ENCODE peak calls at places on chromosomes 7 and 10, in ten cellular contexts. One of them, this sample, is unnamed. For H3K4me1, the result is how much of the 10 kb centered on the place peaks cover.

GRCh38 chr7:41451826-41452225 is 251.1 kb downstream of the INHBA start:
- DNase-seq in fibroblast of lung: peak
- DNase-seq in uterus: no peak
- DNase-seq in GM23338: no peak
- DNase-seq in lung: no peak
- DNase-seq in effector memory CD4-positive, alpha-beta T cell: no peak
- DNase-seq in psoas muscle: no peak
- DNase-seq in naive thymus-derived CD4-positive, alpha-beta T cell: no peak
- DNase-seq in PC-3: peak
- DNase-seq in CD4-positive, CD25-positive, alpha-beta regulatory T cell: no peak
- DNase-seq in this sample: no peak

GRCh38 chr7:106425017-106425719 is 140.4 kb upstream of the NAMPT start:
- DNase-seq in CD4-positive, CD25-positive, alpha-beta regulatory T cell: peak
- DNase-seq in psoas muscle: peak
- DNase-seq in naive thymus-derived CD4-positive, alpha-beta T cell: no peak
- DNase-seq in fibroblast of lung: peak
- DNase-seq in effector memory CD4-positive, alpha-beta T cell: peak
- DNase-seq in uterus: peak
- DNase-seq in GM23338: no peak
- DNase-seq in PC-3: peak
- DNase-seq in lung: peak
- DNase-seq in this sample: peak

GRCh38 chr7:16365952-16366351 is 55.4 kb downstream of the CRPPA start:
- DNase-seq in effector memory CD4-positive, alpha-beta T cell: no peak
- DNase-seq in uterus: no peak
- DNase-seq in naive thymus-derived CD4-positive, alpha-beta T cell: no peak
- DNase-seq in CD4-positive, CD25-positive, alpha-beta regulatory T cell: no peak
- DNase-seq in PC-3: no peak
- DNase-seq in fibroblast of lung: no peak
- DNase-seq in psoas muscle: no peak
- DNase-seq in GM23338: no peak
- DNase-seq in lung: no peak
- DNase-seq in this sample: no peak

GRCh38 chr7:24786941-24787340 is 29.7 kb upstream of the GSDME start:
- DNase-seq in effector memory CD4-positive, alpha-beta T cell: no peak
- DNase-seq in CD4-positive, CD25-positive, alpha-beta regulatory T cell: no peak
- DNase-seq in naive thymus-derived CD4-positive, alpha-beta T cell: no peak
- DNase-seq in lung: no peak
- DNase-seq in uterus: no peak
- DNase-seq in GM23338: no peak
- DNase-seq in PC-3: peak
- DNase-seq in psoas muscle: peak
- DNase-seq in fibroblast of lung: peak
- DNase-seq in this sample: peak

GRCh38 chr10:129345763-129346162 is 121.3 kb upstream of the MGMT start:
- DNase-seq in PC-3: no peak
- DNase-seq in fibroblast of lung: no peak
- DNase-seq in GM23338: peak
- DNase-seq in naive thymus-derived CD4-positive, alpha-beta T cell: no peak
- DNase-seq in lung: no peak
- DNase-seq in uterus: no peak
- DNase-seq in psoas muscle: no peak
- DNase-seq in effector memory CD4-positive, alpha-beta T cell: no peak
- DNase-seq in CD4-positive, CD25-positive, alpha-beta regulatory T cell: no peak
- DNase-seq in this sample: no peak

GRCh38 chr10:77390481-77390891 is 247.1 kb downstream of the KCNMA1 start:
- DNase-seq in naive thymus-derived CD4-positive, alpha-beta T cell: no peak
- DNase-seq in psoas muscle: no peak
- DNase-seq in uterus: no peak
- DNase-seq in PC-3: peak
- DNase-seq in GM23338: no peak
- DNase-seq in CD4-positive, CD25-positive, alpha-beta regulatory T cell: no peak
- DNase-seq in effector memory CD4-positive, alpha-beta T cell: no peak
- DNase-seq in fibroblast of lung: peak
- DNase-seq in lung: no peak
- DNase-seq in this sample: peak

GRCh38 chr10:101038486-101038885 is 7.5 kb downstream of the SFXN3 start:
- DNase-seq in naive thymus-derived CD4-positive, alpha-beta T cell: no peak
- DNase-seq in PC-3: no peak
- DNase-seq in lung: no peak
- DNase-seq in uterus: no peak
- DNase-seq in fibroblast of lung: no peak
- DNase-seq in psoas muscle: no peak
- DNase-seq in GM23338: peak
- DNase-seq in effector memory CD4-positive, alpha-beta T cell: no peak
- DNase-seq in CD4-positive, CD25-positive, alpha-beta regulatory T cell: no peak
- DNase-seq in this sample: no peak

GRCh38 chr7:107860981-107861652 is 29.9 kb upstream of the DLD start:
- DNase-seq in psoas muscle: no peak
- DNase-seq in lung: no peak
- DNase-seq in naive thymus-derived CD4-positive, alpha-beta T cell: no peak
- DNase-seq in PC-3: no peak
- DNase-seq in uterus: no peak
- DNase-seq in CD4-positive, CD25-positive, alpha-beta regulatory T cell: no peak
- DNase-seq in effector memory CD4-positive, alpha-beta T cell: no peak
- DNase-seq in fibroblast of lung: peak
- DNase-seq in GM23338: no peak
- DNase-seq in this sample: no peak

GRCh38 chr7:1087462-1087809 is 477 bp upstream of the GPER1 start:
- DNase-seq in fibroblast of lung: peak
- DNase-seq in PC-3: no peak
- DNase-seq in naive thymus-derived CD4-positive, alpha-beta T cell: no peak
- DNase-seq in psoas muscle: no peak
- DNase-seq in GM23338: no peak
- DNase-seq in CD4-positive, CD25-positive, alpha-beta regulatory T cell: no peak
- DNase-seq in uterus: no peak
- DNase-seq in lung: no peak
- DNase-seq in effector memory CD4-positive, alpha-beta T cell: no peak
- DNase-seq in this sample: no peak

GRCh38 chr10:6023661-6024333 is 38.4 kb downstream of the IL2RA start:
- DNase-seq in psoas muscle: no peak
- DNase-seq in fibroblast of lung: no peak
- DNase-seq in effector memory CD4-positive, alpha-beta T cell: no peak
- DNase-seq in uterus: no peak
- DNase-seq in lung: peak
- DNase-seq in PC-3: no peak
- DNase-seq in naive thymus-derived CD4-positive, alpha-beta T cell: no peak
- DNase-seq in CD4-positive, CD25-positive, alpha-beta regulatory T cell: no peak
- DNase-seq in GM23338: no peak
- DNase-seq in this sample: no peak

GRCh38 chr10:101536800-101537199 is 51.3 kb downstream of the POLL start:
- DNase-seq in psoas muscle: no peak
- DNase-seq in uterus: no peak
- DNase-seq in GM23338: peak
- DNase-seq in naive thymus-derived CD4-positive, alpha-beta T cell: no peak
- DNase-seq in lung: no peak
- DNase-seq in fibroblast of lung: no peak
- DNase-seq in effector memory CD4-positive, alpha-beta T cell: no peak
- DNase-seq in CD4-positive, CD25-positive, alpha-beta regulatory T cell: no peak
- DNase-seq in PC-3: peak
- DNase-seq in this sample: no peak

GRCh38 chr7:36215017-36215621 is 62.1 kb downstream of the EEPD1 start:
- DNase-seq in lung: no peak
- DNase-seq in CD4-positive, CD25-positive, alpha-beta regulatory T cell: no peak
- DNase-seq in naive thymus-derived CD4-positive, alpha-beta T cell: no peak
- DNase-seq in PC-3: no peak
- DNase-seq in uterus: no peak
- DNase-seq in GM23338: peak
- DNase-seq in fibroblast of lung: no peak
- DNase-seq in effector memory CD4-positive, alpha-beta T cell: no peak
- DNase-seq in psoas muscle: no peak
- DNase-seq in this sample: no peak
- H3K4me1 ChIP-seq in lung: under half
- H3K4me1 ChIP-seq in CD4-positive, CD25-positive, alpha-beta regulatory T cell: under half
- H3K4me1 ChIP-seq in naive thymus-derived CD4-positive, alpha-beta T cell: under half
- H3K4me1 ChIP-seq in PC-3: under half
- H3K4me1 ChIP-seq in uterus: under half
- H3K4me1 ChIP-seq in GM23338: under half
- H3K4me1 ChIP-seq in fibroblast of lung: under half
- H3K4me1 ChIP-seq in effector memory CD4-positive, alpha-beta T cell: under half
- H3K4me1 ChIP-seq in psoas muscle: half or more
- H3K4me1 ChIP-seq in this sample: under half

GRCh38 chr7:100367251-100367620 is 6.1 kb upstream of the PILRA start:
- DNase-seq in fibroblast of lung: no peak
- DNase-seq in lung: no peak
- DNase-seq in effector memory CD4-positive, alpha-beta T cell: no peak
- DNase-seq in PC-3: no peak
- DNase-seq in CD4-positive, CD25-positive, alpha-beta regulatory T cell: no peak
- DNase-seq in uterus: no peak
- DNase-seq in GM23338: no peak
- DNase-seq in psoas muscle: peak
- DNase-seq in naive thymus-derived CD4-positive, alpha-beta T cell: no peak
- DNase-seq in this sample: no peak

GRCh38 chr7:100367676-100368613 is 5.3 kb upstream of the PILRA start:
- DNase-seq in psoas muscle: peak
- DNase-seq in effector memory CD4-positive, alpha-beta T cell: no peak
- DNase-seq in PC-3: no peak
- DNase-seq in fibroblast of lung: no peak
- DNase-seq in uterus: no peak
- DNase-seq in CD4-positive, CD25-positive, alpha-beta regulatory T cell: no peak
- DNase-seq in GM23338: no peak
- DNase-seq in naive thymus-derived CD4-positive, alpha-beta T cell: no peak
- DNase-seq in lung: no peak
- DNase-seq in this sample: no peak

GRCh38 chr7:100363098-100363497 is 5.2 kb downstream of the PILRB start:
- DNase-seq in GM23338: no peak
- DNase-seq in naive thymus-derived CD4-positive, alpha-beta T cell: no peak
- DNase-seq in fibroblast of lung: no peak
- DNase-seq in uterus: no peak
- DNase-seq in effector memory CD4-positive, alpha-beta T cell: no peak
- DNase-seq in PC-3: no peak
- DNase-seq in psoas muscle: no peak
- DNase-seq in lung: no peak
- DNase-seq in CD4-positive, CD25-positive, alpha-beta regulatory T cell: no peak
- DNase-seq in this sample: no peak

GRCh38 chr7:100366411-100367250 is 6.7 kb upstream of the PILRA start:
- DNase-seq in uterus: no peak
- DNase-seq in PC-3: no peak
- DNase-seq in effector memory CD4-positive, alpha-beta T cell: no peak
- DNase-seq in GM23338: no peak
- DNase-seq in fibroblast of lung: no peak
- DNase-seq in naive thymus-derived CD4-positive, alpha-beta T cell: no peak
- DNase-seq in lung: no peak
- DNase-seq in psoas muscle: peak
- DNase-seq in CD4-positive, CD25-positive, alpha-beta regulatory T cell: no peak
- DNase-seq in this sample: no peak

GRCh38 chr7:100364480-100364879 is 6.6 kb downstream of the PILRB start:
- DNase-seq in fibroblast of lung: no peak
- DNase-seq in GM23338: no peak
- DNase-seq in uterus: no peak
- DNase-seq in naive thymus-derived CD4-positive, alpha-beta T cell: no peak
- DNase-seq in effector memory CD4-positive, alpha-beta T cell: no peak
- DNase-seq in lung: no peak
- DNase-seq in psoas muscle: no peak
- DNase-seq in CD4-positive, CD25-positive, alpha-beta regulatory T cell: no peak
- DNase-seq in PC-3: no peak
- DNase-seq in this sample: no peak
- H3K4me1 ChIP-seq in fibroblast of lung: under half
- H3K4me1 ChIP-seq in GM23338: under half
- H3K4me1 ChIP-seq in uterus: under half
- H3K4me1 ChIP-seq in naive thymus-derived CD4-positive, alpha-beta T cell: under half
- H3K4me1 ChIP-seq in effector memory CD4-positive, alpha-beta T cell: under half
- H3K4me1 ChIP-seq in lung: under half
- H3K4me1 ChIP-seq in psoas muscle: under half
- H3K4me1 ChIP-seq in CD4-positive, CD25-positive, alpha-beta regulatory T cell: under half
- H3K4me1 ChIP-seq in PC-3: under half
- H3K4me1 ChIP-seq in this sample: under half

GRCh38 chr7:86339051-86339450 is 304.7 kb upstream of the GRM3 start:
- DNase-seq in psoas muscle: no peak
- DNase-seq in effector memory CD4-positive, alpha-beta T cell: no peak
- DNase-seq in GM23338: peak
- DNase-seq in CD4-positive, CD25-positive, alpha-beta regulatory T cell: no peak
- DNase-seq in PC-3: no peak
- DNase-seq in uterus: no peak
- DNase-seq in lung: no peak
- DNase-seq in naive thymus-derived CD4-positive, alpha-beta T cell: no peak
- DNase-seq in fibroblast of lung: no peak
- DNase-seq in this sample: no peak
- H3K4me1 ChIP-seq in psoas muscle: under half
- H3K4me1 ChIP-seq in effector memory CD4-positive, alpha-beta T cell: under half
- H3K4me1 ChIP-seq in GM23338: under half
- H3K4me1 ChIP-seq in CD4-positive, CD25-positive, alpha-beta regulatory T cell: under half
- H3K4me1 ChIP-seq in PC-3: under half
- H3K4me1 ChIP-seq in uterus: under half
- H3K4me1 ChIP-seq in lung: under half
- H3K4me1 ChIP-seq in naive thymus-derived CD4-positive, alpha-beta T cell: under half
- H3K4me1 ChIP-seq in fibroblast of lung: under half
- H3K4me1 ChIP-seq in this sample: under half

GRCh38 chr7:74572301-74573090 is 85.0 kb upstream of the GTF2I start:
- DNase-seq in naive thymus-derived CD4-positive, alpha-beta T cell: no peak
- DNase-seq in psoas muscle: no peak
- DNase-seq in GM23338: no peak
- DNase-seq in PC-3: no peak
- DNase-seq in uterus: no peak
- DNase-seq in fibroblast of lung: no peak
- DNase-seq in CD4-positive, CD25-positive, alpha-beta regulatory T cell: no peak
- DNase-seq in effector memory CD4-positive, alpha-beta T cell: no peak
- DNase-seq in lung: no peak
- DNase-seq in this sample: no peak

GRCh38 chr7:74573499-74573898 is 84.0 kb upstream of the GTF2I start:
- DNase-seq in CD4-positive, CD25-positive, alpha-beta regulatory T cell: no peak
- DNase-seq in psoas muscle: no peak
- DNase-seq in uterus: no peak
- DNase-seq in lung: no peak
- DNase-seq in naive thymus-derived CD4-positive, alpha-beta T cell: no peak
- DNase-seq in GM23338: no peak
- DNase-seq in effector memory CD4-positive, alpha-beta T cell: no peak
- DNase-seq in fibroblast of lung: no peak
- DNase-seq in PC-3: no peak
- DNase-seq in this sample: no peak

GRCh38 chr7:74575083-74575803 is 82.3 kb upstream of the GTF2I start:
- DNase-seq in CD4-positive, CD25-positive, alpha-beta regulatory T cell: no peak
- DNase-seq in GM23338: no peak
- DNase-seq in uterus: no peak
- DNase-seq in effector memory CD4-positive, alpha-beta T cell: no peak
- DNase-seq in PC-3: peak
- DNase-seq in fibroblast of lung: peak
- DNase-seq in lung: peak
- DNase-seq in psoas muscle: no peak
- DNase-seq in naive thymus-derived CD4-positive, alpha-beta T cell: no peak
- DNase-seq in this sample: no peak

GRCh38 chr7:74579800-74580685 is 77.5 kb upstream of the GTF2I start:
- DNase-seq in psoas muscle: no peak
- DNase-seq in lung: peak
- DNase-seq in uterus: no peak
- DNase-seq in PC-3: peak
- DNase-seq in GM23338: no peak
- DNase-seq in CD4-positive, CD25-positive, alpha-beta regulatory T cell: no peak
- DNase-seq in naive thymus-derived CD4-positive, alpha-beta T cell: no peak
- DNase-seq in effector memory CD4-positive, alpha-beta T cell: no peak
- DNase-seq in fibroblast of lung: peak
- DNase-seq in this sample: no peak

GRCh38 chr7:74575811-74576210 is 81.7 kb upstream of the GTF2I start:
- DNase-seq in naive thymus-derived CD4-positive, alpha-beta T cell: no peak
- DNase-seq in CD4-positive, CD25-positive, alpha-beta regulatory T cell: no peak
- DNase-seq in psoas muscle: no peak
- DNase-seq in GM23338: no peak
- DNase-seq in PC-3: no peak
- DNase-seq in fibroblast of lung: no peak
- DNase-seq in lung: no peak
- DNase-seq in effector memory CD4-positive, alpha-beta T cell: no peak
- DNase-seq in uterus: no peak
- DNase-seq in this sample: no peak
- H3K4me1 ChIP-seq in naive thymus-derived CD4-positive, alpha-beta T cell: under half
- H3K4me1 ChIP-seq in CD4-positive, CD25-positive, alpha-beta regulatory T cell: under half
- H3K4me1 ChIP-seq in psoas muscle: under half
- H3K4me1 ChIP-seq in GM23338: under half
- H3K4me1 ChIP-seq in PC-3: under half
- H3K4me1 ChIP-seq in fibroblast of lung: under half
- H3K4me1 ChIP-seq in lung: under half
- H3K4me1 ChIP-seq in effector memory CD4-positive, alpha-beta T cell: under half
- H3K4me1 ChIP-seq in uterus: under half
- H3K4me1 ChIP-seq in this sample: under half

This sample was measured in thoracic aorta.